ENCODE peak calls at places on chromosome 9, in five cellular contexts. V, I, N, E and G are unnamed samples.

GRCh38 chr9:20884985-20885593 is 146.4 kb downstream of the HACD4 start:
- DNase-seq in V (peak; percentile 57), I (peak; percentile 60), N (peak; percentile 24), E (peak; percentile 51), G (peak; percentile 45)

GRCh38 chr9:92115977-92116285 is 718 bp upstream of the SPTLC1 start:
- DNase-seq in V (no peak), I (no peak), N (no peak), E (no peak), G (no peak)

GRCh38 chr9:136997830-136998234 is 1.5 kb upstream of the CLIC3 start:
- DNase-seq in V (no peak), I (peak; percentile 74), N (no peak), E (no peak), G (peak; percentile 69)

GRCh38 chr9:27154923-27155322 is 45.9 kb downstream of the TEK start:
- DNase-seq in V (peak; percentile 21), I (peak; percentile 94), N (no peak), E (no peak), G (no peak)

GRCh38 chr9:124448019-124448418 is 2.2 kb upstream of the ADGRD2 start:
- DNase-seq in V (no peak), I (no peak), N (peak; percentile 69), E (no peak), G (no peak)

GRCh38 chr9:116979461-116979860 is 292.4 kb downstream of the TRIM32 start:
- DNase-seq in V (no peak), I (no peak), N (no peak), E (no peak), G (no peak)

GRCh38 chr9:121682926-121683485 is 31.6 kb downstream of the DAB2IP start:
- DNase-seq in V (no peak), I (no peak), N (no peak), E (no peak), G (no peak)

GRCh38 chr9:97437151-97437550 is 25.3 kb downstream of the TDRD7 start:
- DNase-seq in V (no peak), I (no peak), N (no peak), E (no peak), G (no peak)

GRCh38 chr9:129408535-129409215 is 212.2 kb downstream of the C9orf50 start:
- DNase-seq in V (no peak), I (no peak), N (peak; percentile 50), E (no peak), G (peak; percentile 74)

GRCh38 chr9:22136446-22137140 is 127.5 kb upstream of the CDKN2B start:
- DNase-seq in V (no peak), I (peak; percentile 93), N (no peak), E (no peak), G (no peak)

GRCh38 chr9:14346301-14346721 is 32.4 kb upstream of the NFIB start:
- DNase-seq in V (peak; percentile 41), I (no peak), N (peak; percentile 38), E (no peak), G (peak; percentile 58)

GRCh38 chr9:91421987-91422765 is 1.5 kb downstream of the NFIL3 start:
- DNase-seq in V (peak; percentile 43), I (peak; percentile 36), N (no peak), E (no peak), G (no peak)

GRCh38 chr9:253539-253938 is 38.9 kb downstream of the DOCK8 start:
- DNase-seq in V (no peak), I (no peak), N (no peak), E (no peak), G (no peak)
- H3K27ac ChIP-seq in V (no peak overlapping the region), I (no peak overlapping the region), N (no peak overlapping the region), E (no peak overlapping the region), G (no peak overlapping the region)

DNA sequence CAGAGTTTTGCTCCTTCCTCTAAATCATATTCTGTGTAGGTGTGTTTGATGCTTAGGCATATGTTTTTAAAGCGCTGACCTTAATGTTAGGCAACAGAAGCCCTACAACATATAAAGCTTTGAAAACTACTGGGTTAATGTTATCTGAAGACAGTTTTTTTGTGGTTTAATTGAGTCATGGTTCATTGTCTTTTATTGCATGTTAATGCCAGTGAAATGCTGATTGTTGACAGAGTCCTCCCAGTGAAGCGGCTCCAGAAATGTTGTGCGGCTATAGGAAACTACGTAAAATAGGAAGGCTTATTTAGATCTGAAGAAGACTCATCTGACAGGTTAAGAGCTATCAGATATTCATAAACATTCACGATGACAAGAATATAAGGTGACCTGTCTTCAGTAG is 424.6 kb downstream of the CCDC171 start:
- DNase-seq in V (no peak), I (no peak), N (no peak), E (no peak), G (no peak)
- H3K27ac ChIP-seq in V (no peak overlapping the region), I (no peak overlapping the region), N (no peak overlapping the region), E (no peak overlapping the region), G (no peak overlapping the region)

DNA sequence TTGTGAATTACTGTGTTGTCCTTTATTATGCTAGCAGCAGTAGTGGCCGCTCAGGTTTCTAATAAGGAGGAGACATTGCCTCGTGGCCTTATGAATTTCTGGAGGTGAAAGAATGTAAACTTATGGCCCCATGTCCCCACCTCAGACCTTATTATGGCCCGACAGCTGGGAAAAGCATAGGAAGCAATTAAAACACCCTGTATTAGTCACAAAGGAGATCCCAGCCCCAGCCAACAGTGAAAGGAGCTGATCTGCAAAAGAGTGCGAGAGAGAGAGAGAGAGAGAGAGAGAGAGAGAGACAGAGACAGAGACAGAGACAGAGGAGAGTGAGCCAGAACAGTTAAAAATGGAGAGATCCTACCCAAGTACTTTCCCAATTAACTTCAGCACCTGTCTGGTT is 269.3 kb downstream of the DMRT2 start:
- DNase-seq in V (no peak), I (no peak), N (no peak), E (no peak), G (no peak)
- H3K27ac ChIP-seq in V (no peak overlapping the region), I (no peak overlapping the region), N (no peak overlapping the region), E (no peak overlapping the region), G (no peak overlapping the region)

DNA sequence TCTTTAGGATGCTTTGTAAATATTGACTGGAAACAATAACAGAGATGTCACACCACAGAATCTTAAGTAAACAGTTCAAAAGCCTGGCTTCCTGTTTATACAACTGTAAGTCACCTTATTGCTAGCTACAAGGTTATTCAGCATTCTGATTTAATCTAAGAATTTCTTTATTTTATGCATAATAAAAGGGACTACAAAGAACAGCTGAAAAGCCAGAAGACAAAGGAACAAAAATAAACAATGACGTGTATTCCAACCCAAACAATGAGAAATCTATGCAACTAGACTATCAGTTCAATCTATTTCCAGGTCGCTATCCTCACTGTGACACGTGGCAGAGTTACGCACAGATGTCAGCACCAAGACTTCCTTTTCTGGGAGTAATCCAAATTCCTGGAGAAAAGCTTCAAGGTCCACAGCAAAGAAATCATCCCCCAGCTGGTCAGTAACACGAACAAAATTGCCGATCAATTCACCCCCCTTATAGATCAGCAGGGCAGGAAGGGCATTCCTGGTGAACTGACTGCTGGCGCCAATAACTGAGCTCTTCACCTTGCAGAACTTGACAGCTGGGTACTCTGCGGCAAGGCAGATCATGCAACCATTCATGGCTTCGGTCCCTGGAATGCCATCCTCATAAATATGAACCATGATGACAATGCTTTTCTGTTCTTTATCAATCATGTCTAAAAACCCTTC is 8.4 kb downstream of the PDCL start:
- DNase-seq in V (no peak), I (peak; percentile 67), N (no peak), E (no peak), G (no peak)
- H3K27ac ChIP-seq in V (no peak overlapping the region), I (peak overlapping the region; percentile 76), N (no peak overlapping the region), E (no peak overlapping the region), G (peak overlapping the region; percentile 20)

GRCh38 chr9:70478963-70479641 is 64.6 kb upstream of the KLF9 start:
- DNase-seq in V (peak; percentile 81), I (no peak), N (no peak), E (no peak), G (peak; percentile 86)
- H3K27ac ChIP-seq in V (peak overlapping the region; percentile 93), I (peak overlapping the region; percentile 81), N (peak overlapping the region; percentile 76), E (no peak overlapping the region), G (peak overlapping the region; percentile 91)

DNA sequence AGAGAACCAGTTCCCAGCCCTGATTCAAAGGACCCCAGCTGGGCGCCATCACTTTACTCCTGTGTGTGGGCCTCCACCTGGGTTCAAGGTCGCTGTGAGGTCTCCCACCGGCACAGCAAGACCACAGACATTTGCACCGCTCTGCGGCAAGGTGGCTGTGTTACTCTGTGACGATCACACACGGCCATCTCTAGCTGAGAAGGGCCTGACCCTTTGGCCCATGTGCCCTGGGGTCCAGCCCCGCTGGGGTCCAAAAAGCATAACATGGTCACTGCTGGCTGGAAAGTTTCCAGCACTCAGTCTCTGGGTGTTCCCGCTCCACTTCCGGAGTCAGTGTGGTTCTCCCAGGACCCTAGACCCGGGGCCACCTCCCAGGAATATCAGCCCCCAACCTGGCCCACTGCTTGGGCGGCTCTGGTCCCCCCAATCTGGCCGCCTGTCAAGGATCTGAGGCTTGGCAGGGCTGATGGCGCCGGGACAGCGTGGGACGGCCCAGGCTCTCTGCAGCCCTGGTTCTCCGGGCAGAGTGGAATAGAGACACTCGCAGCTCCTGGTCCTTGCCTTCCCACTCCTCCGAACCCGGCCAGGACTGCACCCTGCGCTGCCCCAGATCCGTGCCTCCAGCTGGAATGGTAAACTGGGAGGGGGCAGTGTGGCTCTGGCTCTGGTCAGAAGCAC is 3.9 kb upstream of the LMX1B start:
- DNase-seq in V (peak; percentile 20), I (no peak), N (no peak), E (no peak), G (no peak)
- H3K27ac ChIP-seq in V (no peak overlapping the region), I (no peak overlapping the region), N (no peak overlapping the region), E (no peak overlapping the region), G (no peak overlapping the region)

DNA sequence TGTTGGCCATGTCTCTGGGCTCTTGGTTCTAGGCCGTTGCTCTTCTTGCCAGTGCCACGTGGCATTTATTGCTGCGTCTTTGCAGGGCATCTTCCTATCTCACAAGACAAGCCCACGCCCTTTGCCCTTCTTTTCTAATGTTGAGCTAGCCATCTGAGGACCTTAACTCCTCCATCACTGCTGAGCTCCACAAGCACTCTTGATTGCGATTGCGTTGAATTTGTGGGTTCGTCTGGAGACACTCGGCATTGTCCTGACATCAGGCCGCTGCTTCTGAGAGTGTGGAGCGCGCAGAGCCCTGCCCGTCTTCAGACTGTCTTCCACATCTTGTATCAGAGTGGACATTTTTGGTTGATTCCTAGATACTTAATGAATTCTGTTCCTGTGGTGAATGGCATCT is 14.5 kb upstream of the FCN1 start:
- DNase-seq in V (no peak), I (no peak), N (no peak), E (no peak), G (no peak)
- H3K27ac ChIP-seq in V (no peak overlapping the region), I (no peak overlapping the region), N (no peak overlapping the region), E (no peak overlapping the region), G (no peak overlapping the region)

GRCh38 chr9:37337301-37337905 is 85.1 kb upstream of the GRHPR start:
- DNase-seq in V (no peak), I (no peak), N (no peak), E (no peak), G (no peak)
- H3K27ac ChIP-seq in V (no peak overlapping the region), I (no peak overlapping the region), N (no peak overlapping the region), E (no peak overlapping the region), G (no peak overlapping the region)

GRCh38 chr9:133883356-133883755 is 108.8 kb downstream of the VAV2 start:
- DNase-seq in V (no peak), I (no peak), N (no peak), E (no peak), G (no peak)

GRCh38 chr9:133880851-133881634 is 111.1 kb downstream of the VAV2 start:
- DNase-seq in V (no peak), I (peak; percentile 32), N (no peak), E (no peak), G (peak; percentile 49)

GRCh38 chr9:133884907-133885744 is 107.0 kb downstream of the VAV2 start:
- DNase-seq in V (no peak), I (no peak), N (no peak), E (no peak), G (no peak)

GRCh38 chr9:133881671-133882381 is 110.3 kb downstream of the VAV2 start:
- DNase-seq in V (no peak), I (no peak), N (no peak), E (no peak), G (no peak)

GRCh38 chr9:133882849-133883248 is 109.3 kb downstream of the VAV2 start:
- DNase-seq in V (no peak), I (no peak), N (no peak), E (no peak), G (no peak)
- H3K27ac ChIP-seq in V (no peak overlapping the region), I (no peak overlapping the region), N (no peak overlapping the region), E (no peak overlapping the region), G (no peak overlapping the region)